ENCODE peak calls at places on chromosomes 16 and 17, in five cellular contexts. One of them, this sample, is unnamed.

GRCh38 chr17:76558210-76559095 is 18.6 kb downstream of the PRCD start:
- DNase-seq in right lobe of liver: no peak
- DNase-seq in thyroid gland: peak
- DNase-seq in IMR-90: peak
- DNase-seq in left ventricle myocardium inferior: no peak
- DNase-seq in this sample: no peak

GRCh38 chr17:65071861-65072260 is 15.3 kb upstream of the GNA13 start:
- DNase-seq in right lobe of liver: no peak
- DNase-seq in thyroid gland: no peak
- DNase-seq in IMR-90: peak
- DNase-seq in left ventricle myocardium inferior: no peak
- DNase-seq in this sample: peak

GRCh38 chr17:35023538-35023937 is 40.0 kb downstream of the RFFL start:
- DNase-seq in right lobe of liver: no peak
- DNase-seq in thyroid gland: no peak
- DNase-seq in IMR-90: no peak
- DNase-seq in left ventricle myocardium inferior: no peak
- DNase-seq in this sample: peak

GRCh38 chr17:64355536-64356303 is 34.9 kb downstream of the PECAM1 start:
- DNase-seq in right lobe of liver: no peak
- DNase-seq in thyroid gland: no peak
- DNase-seq in IMR-90: peak
- DNase-seq in left ventricle myocardium inferior: no peak
- DNase-seq in this sample: peak

GRCh38 chr17:63609820-63610573 is 9.3 kb downstream of the TACO1 start:
- DNase-seq in right lobe of liver: no peak
- DNase-seq in thyroid gland: no peak
- DNase-seq in IMR-90: no peak
- DNase-seq in left ventricle myocardium inferior: no peak
- DNase-seq in this sample: no peak

GRCh38 chr17:38877130-38877851 is 7.4 kb downstream of the LASP1 start:
- DNase-seq in right lobe of liver: no peak
- DNase-seq in thyroid gland: no peak
- DNase-seq in IMR-90: no peak
- DNase-seq in left ventricle myocardium inferior: no peak
- DNase-seq in this sample: no peak

GRCh38 chr17:39617446-39618251 is 9.1 kb upstream of the PPP1R1B start:
- DNase-seq in right lobe of liver: peak
- DNase-seq in thyroid gland: peak
- DNase-seq in IMR-90: peak
- DNase-seq in left ventricle myocardium inferior: peak
- DNase-seq in this sample: peak

GRCh38 chr17:28551421-28552186 is 820 bp downstream of the UNC119 start:
- DNase-seq in right lobe of liver: no peak
- DNase-seq in thyroid gland: no peak
- DNase-seq in IMR-90: no peak
- DNase-seq in left ventricle myocardium inferior: no peak
- DNase-seq in this sample: peak

GRCh38 chr16:15457958-15458357 is 23.6 kb downstream of the BMERB1 start:
- DNase-seq in right lobe of liver: no peak
- DNase-seq in thyroid gland: no peak
- DNase-seq in IMR-90: no peak
- DNase-seq in left ventricle myocardium inferior: no peak
- DNase-seq in this sample: no peak
- TF ChIP-seq CTCF in right lobe of liver: peak
- TF ChIP-seq CTCF in thyroid gland: no peak
- TF ChIP-seq CTCF in IMR-90: no peak
- TF ChIP-seq CTCF in left ventricle myocardium inferior: no peak
- TF ChIP-seq CTCF in this sample: no peak

GRCh38 chr16:22220714-22221113 is 14.6 kb downstream of the EEF2K start:
- DNase-seq in right lobe of liver: peak
- DNase-seq in thyroid gland: no peak
- DNase-seq in IMR-90: no peak
- DNase-seq in left ventricle myocardium inferior: peak
- DNase-seq in this sample: no peak
- H3K4me3 ChIP-seq in right lobe of liver: no peak
- H3K4me3 ChIP-seq in thyroid gland: no peak
- H3K4me3 ChIP-seq in IMR-90: no peak
- H3K4me3 ChIP-seq in left ventricle myocardium inferior: no peak
- H3K4me3 ChIP-seq in this sample: no peak

DNA sequence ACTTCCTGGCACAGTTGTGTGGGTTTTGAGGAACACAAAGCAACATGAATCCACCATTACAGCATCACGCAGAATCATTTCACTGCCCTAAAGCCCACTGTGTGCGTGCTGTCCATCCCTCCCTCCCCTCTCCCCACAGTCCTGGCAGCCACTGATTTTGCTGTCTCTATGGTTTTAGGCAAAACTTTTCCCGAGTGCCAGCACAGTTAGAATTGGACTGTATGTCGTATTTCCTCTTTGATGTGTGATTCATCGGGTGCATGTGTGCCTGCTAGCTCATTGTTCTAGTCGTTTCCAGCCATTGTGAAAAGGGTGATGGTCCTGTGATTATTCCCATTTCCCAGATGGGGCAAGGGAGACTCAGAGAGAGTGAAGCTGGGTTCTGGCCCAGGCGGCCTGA is 12.7 kb downstream of the KLHL36 start:
- DNase-seq in right lobe of liver: no peak
- DNase-seq in thyroid gland: no peak
- DNase-seq in IMR-90: no peak
- DNase-seq in left ventricle myocardium inferior: no peak
- DNase-seq in this sample: no peak
- TF ChIP-seq CTCF in right lobe of liver: no peak
- TF ChIP-seq CTCF in thyroid gland: no peak
- TF ChIP-seq CTCF in IMR-90: no peak
- TF ChIP-seq CTCF in left ventricle myocardium inferior: no peak
- TF ChIP-seq CTCF in this sample: no peak

DNA sequence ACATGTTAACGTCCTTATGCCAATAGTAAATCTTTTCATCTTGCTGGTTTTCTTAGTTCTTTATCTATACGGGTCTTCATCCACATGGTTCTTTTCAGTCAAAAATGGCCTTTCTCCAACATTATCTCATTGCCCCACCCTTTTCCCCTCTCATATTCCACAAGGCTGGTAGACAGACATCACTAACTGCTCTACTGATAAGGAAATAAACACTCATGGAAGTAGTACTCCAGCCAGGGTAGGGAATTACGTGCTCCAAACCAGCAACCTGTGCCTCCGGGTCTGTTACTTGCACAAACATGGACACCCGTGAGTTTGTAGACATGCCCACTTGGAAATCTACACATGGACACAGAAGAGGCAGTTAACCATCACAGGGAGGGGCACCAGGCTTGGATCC is 141.3 kb downstream of the XYLT1 start:
- DNase-seq in right lobe of liver: no peak
- DNase-seq in thyroid gland: no peak
- DNase-seq in IMR-90: no peak
- DNase-seq in left ventricle myocardium inferior: no peak
- DNase-seq in this sample: no peak
- H3K4me3 ChIP-seq in right lobe of liver: no peak
- H3K4me3 ChIP-seq in thyroid gland: no peak
- H3K4me3 ChIP-seq in IMR-90: no peak
- H3K4me3 ChIP-seq in left ventricle myocardium inferior: no peak
- H3K4me3 ChIP-seq in this sample: no peak

GRCh38 chr16:85479972-85480726 is 133.0 kb upstream of the GSE1 start:
- DNase-seq in right lobe of liver: no peak
- DNase-seq in thyroid gland: no peak
- DNase-seq in IMR-90: no peak
- DNase-seq in left ventricle myocardium inferior: no peak
- DNase-seq in this sample: no peak
- TF ChIP-seq CTCF in right lobe of liver: peak
- TF ChIP-seq CTCF in thyroid gland: no peak
- TF ChIP-seq CTCF in IMR-90: no peak
- TF ChIP-seq CTCF in left ventricle myocardium inferior: peak
- TF ChIP-seq CTCF in this sample: no peak

DNA sequence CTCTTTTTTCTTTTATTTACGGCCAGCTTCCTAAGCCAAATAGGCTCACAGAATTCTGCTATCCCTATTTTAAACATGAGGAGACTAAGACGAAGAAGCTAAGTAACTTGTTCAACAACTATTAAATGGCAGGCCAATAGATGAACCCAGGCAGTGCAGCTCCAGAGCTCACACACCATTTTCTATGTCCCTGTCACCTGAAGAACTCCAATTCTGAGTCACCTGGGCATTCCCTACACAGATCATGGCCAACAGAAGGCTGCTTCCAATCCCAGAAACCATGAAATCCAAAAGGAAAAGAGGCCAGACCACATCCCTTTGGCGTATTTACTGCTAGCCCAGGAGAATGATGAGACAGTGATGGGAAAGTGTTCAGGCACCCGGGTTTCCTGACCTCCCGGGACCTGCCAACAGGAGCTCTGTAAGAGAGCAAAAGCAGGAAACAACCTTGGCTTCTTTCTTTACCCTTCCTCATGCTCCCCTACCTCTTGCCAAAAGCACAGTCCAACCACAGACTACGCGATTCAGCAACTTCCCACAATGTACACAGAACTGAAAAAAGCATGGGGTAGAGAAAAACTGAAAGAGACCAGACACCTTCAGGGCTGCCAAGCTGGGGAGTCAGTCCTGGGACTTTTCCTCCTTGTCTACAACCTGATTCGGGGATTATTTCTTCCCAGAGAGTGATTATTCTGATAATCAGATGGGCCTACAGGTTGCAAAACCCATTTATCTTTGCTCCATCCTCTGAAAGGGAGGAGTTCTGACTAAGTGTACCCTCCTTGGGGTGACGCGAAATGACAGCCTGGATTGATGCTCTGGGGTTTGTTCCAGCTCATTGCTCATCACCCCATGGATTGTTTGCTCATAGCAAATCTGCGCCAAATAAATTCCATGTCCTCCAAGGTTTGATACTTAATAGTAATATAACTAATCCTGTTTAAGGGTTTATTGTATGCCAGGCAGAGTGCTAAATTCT is 47.8 kb upstream of the HAS3 start:
- DNase-seq in right lobe of liver: peak
- DNase-seq in thyroid gland: no peak
- DNase-seq in IMR-90: peak
- DNase-seq in left ventricle myocardium inferior: no peak
- DNase-seq in this sample: peak
- H3K4me3 ChIP-seq in right lobe of liver: no peak
- H3K4me3 ChIP-seq in thyroid gland: no peak
- H3K4me3 ChIP-seq in IMR-90: no peak
- H3K4me3 ChIP-seq in left ventricle myocardium inferior: no peak
- H3K4me3 ChIP-seq in this sample: no peak

GRCh38 chr16:53282975-53283946 is 151.0 kb upstream of the RBL2 start:
- DNase-seq in right lobe of liver: no peak
- DNase-seq in thyroid gland: no peak
- DNase-seq in IMR-90: peak
- DNase-seq in left ventricle myocardium inferior: no peak
- DNase-seq in this sample: peak
- TF ChIP-seq CTCF in right lobe of liver: peak
- TF ChIP-seq CTCF in thyroid gland: peak
- TF ChIP-seq CTCF in IMR-90: peak
- TF ChIP-seq CTCF in left ventricle myocardium inferior: peak
- TF ChIP-seq CTCF in this sample: peak

GRCh38 chr16:56916571-56917403 is 15.2 kb upstream of the HERPUD1 start:
- DNase-seq in right lobe of liver: no peak
- DNase-seq in thyroid gland: no peak
- DNase-seq in IMR-90: no peak
- DNase-seq in left ventricle myocardium inferior: no peak
- DNase-seq in this sample: no peak
- H3K4me3 ChIP-seq in right lobe of liver: no peak
- H3K4me3 ChIP-seq in thyroid gland: no peak
- H3K4me3 ChIP-seq in IMR-90: no peak
- H3K4me3 ChIP-seq in left ventricle myocardium inferior: no peak
- H3K4me3 ChIP-seq in this sample: no peak

DNA sequence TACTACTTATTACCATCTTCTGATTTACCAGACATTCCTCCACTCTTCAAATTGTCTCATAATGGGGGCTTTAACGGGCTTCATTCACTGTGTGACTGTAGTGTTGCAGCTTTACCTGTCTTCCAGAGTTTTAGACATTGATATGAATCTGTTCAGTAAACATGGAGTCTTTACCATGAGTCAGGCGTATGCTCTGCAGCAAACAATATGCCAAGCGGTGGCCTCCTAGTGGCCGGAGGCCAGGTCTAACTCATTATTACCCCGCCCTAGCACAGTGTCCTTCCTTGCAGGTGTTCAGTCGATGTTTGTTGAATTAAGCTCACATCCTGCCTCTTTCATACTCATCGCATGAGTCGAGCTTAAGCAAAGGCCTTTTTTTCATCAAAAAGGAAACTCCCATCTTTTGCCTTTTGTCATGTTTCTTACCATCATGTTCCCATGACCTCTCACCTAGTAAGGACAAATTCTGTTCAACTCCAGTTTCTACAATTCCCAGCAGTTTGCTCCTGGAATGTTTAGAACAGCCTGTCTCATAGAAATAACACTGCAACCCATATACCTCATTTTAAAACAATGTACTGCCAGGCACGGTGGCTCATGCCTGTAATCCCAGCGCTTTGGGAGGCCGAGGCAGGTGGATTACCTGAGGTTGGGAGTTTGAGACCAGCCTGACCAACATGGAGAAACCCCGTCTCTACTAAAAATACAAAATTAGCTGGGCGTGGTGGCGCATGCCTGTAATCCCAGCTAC is 39.4 kb downstream of the TUBD1 start:
- DNase-seq in right lobe of liver: peak
- DNase-seq in thyroid gland: no peak
- DNase-seq in IMR-90: peak
- DNase-seq in left ventricle myocardium inferior: no peak
- DNase-seq in this sample: peak
- TF ChIP-seq CTCF in right lobe of liver: no peak
- TF ChIP-seq CTCF in thyroid gland: peak
- TF ChIP-seq CTCF in IMR-90: peak
- TF ChIP-seq CTCF in left ventricle myocardium inferior: peak
- TF ChIP-seq CTCF in this sample: peak

DNA sequence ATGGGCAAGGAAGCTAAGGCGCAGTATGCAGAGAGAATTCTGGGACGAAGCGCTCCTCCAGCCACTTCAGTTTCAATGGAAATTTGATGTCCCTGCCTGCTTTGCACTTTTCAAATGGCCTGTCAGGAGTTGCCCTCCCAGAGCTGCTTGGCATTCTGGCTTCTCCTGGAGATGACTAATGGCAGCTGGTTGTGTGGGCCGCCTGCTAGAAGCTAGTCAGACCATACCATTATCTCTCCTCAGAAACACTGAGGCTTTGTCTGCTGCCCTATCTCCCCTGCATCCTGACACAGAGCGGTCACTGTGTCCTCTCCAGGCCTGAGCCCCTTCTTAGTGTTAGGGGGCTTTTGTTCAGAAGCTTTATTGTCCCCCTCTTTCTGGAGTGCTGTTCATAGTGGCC is 180.2 kb downstream of the SPECC1 start:
- DNase-seq in right lobe of liver: no peak
- DNase-seq in thyroid gland: no peak
- DNase-seq in IMR-90: peak
- DNase-seq in left ventricle myocardium inferior: no peak
- DNase-seq in this sample: no peak
- H3K4me3 ChIP-seq in right lobe of liver: no peak
- H3K4me3 ChIP-seq in thyroid gland: no peak
- H3K4me3 ChIP-seq in IMR-90: no peak
- H3K4me3 ChIP-seq in left ventricle myocardium inferior: no peak
- H3K4me3 ChIP-seq in this sample: no peak